ENCODE peak calls at places on chromosomes 16 and 17, in eight cellular contexts. F is GM23338, U is AG04450, H is stomach, Z is kidney epithelial cell, Y is cardiac muscle cell, J is pancreas, V is heart right ventricle. E is an unnamed sample. For H3K27me3, the result is how much of the 10 kb centered on the place peaks cover.

GRCh38 chr17:76538941-76539340 is 903 bp upstream of the PRCD start:
- DNase-seq in F (no peak), U (no peak), H (no peak), Z (no peak), Y (no peak), J (no peak), V (no peak), E (no peak)

GRCh38 chr16:68417711-68418301 is 30.5 kb downstream of the SMPD3 start:
- DNase-seq in F (no peak), U (no peak), H (peak), Z (no peak), Y (no peak), J (peak), V (peak), E (no peak)

GRCh38 chr17:17702821-17703607 is 21.8 kb downstream of the RAI1 start:
- DNase-seq in F (peak), U (no peak), H (no peak), Z (no peak), Y (no peak), J (no peak), V (peak), E (no peak)

GRCh38 chr17:34566873-34567272 is 12.5 kb upstream of the TMEM132E start:
- DNase-seq in F (no peak), U (no peak), H (no peak), Z (no peak), Y (no peak), J (no peak), V (no peak), E (no peak)

GRCh38 chr17:13851889-13852288 is 217.4 kb upstream of the COX10 start:
- DNase-seq in F (no peak), U (no peak), H (no peak), Z (no peak), Y (no peak), J (no peak), V (no peak), E (no peak)

GRCh38 chr16:88346680-88347505 is 35.9 kb upstream of the ZNF469 start:
- DNase-seq in F (no peak), U (no peak), H (no peak), Z (no peak), Y (no peak), J (peak), V (no peak), E (no peak)

GRCh38 chr17:18261659-18262058 is 1.2 kb downstream of the MIEF2 start:
- DNase-seq in F (no peak), U (no peak), H (no peak), Z (no peak), Y (no peak), J (no peak), V (no peak), E (no peak)

GRCh38 chr16:1906846-1907165 is 11.4 kb downstream of the HS3ST6 start:
- DNase-seq in F (no peak), U (no peak), H (no peak), Z (no peak), Y (no peak), J (no peak), V (no peak), E (no peak)

GRCh38 chr17:80082403-80083135 is 18.8 kb upstream of the GAA start:
- DNase-seq in F (peak), U (peak), H (peak), Z (no peak), Y (peak), J (peak), V (no peak), E (peak)

GRCh38 chr17:37047631-37048104 is 98.9 kb downstream of the AATF start:
- DNase-seq in F (peak), U (peak), H (peak), Z (peak), Y (peak), J (peak), V (peak), E (peak)

GRCh38 chr16:19166500-19166899 is 1.5 kb upstream of the SYT17 start:
- DNase-seq in F (no peak), U (no peak), H (no peak), Z (no peak), Y (no peak), J (no peak), V (no peak), E (peak)

GRCh38 chr17:80786470-80786869 is 205.2 kb upstream of the CHMP6 start:
- DNase-seq in F (no peak), U (no peak), H (no peak), Z (no peak), Y (no peak), J (peak), V (no peak), E (no peak)

GRCh38 chr17:14302421-14303099 is 1.7 kb downstream of the HS3ST3B1 start:
- DNase-seq in F (peak), U (peak), H (peak), Z (no peak), Y (peak), J (peak), V (peak), E (peak)

GRCh38 chr16:777826-778225 is 10.4 kb downstream of the RPUSD1 start:
- DNase-seq in F (no peak), U (no peak), H (no peak), Z (no peak), Y (peak), J (no peak), V (no peak), E (no peak)

GRCh38 chr16:66262253-66263167 is 104.0 kb upstream of the CDH5 start:
- DNase-seq in F (no peak), U (no peak), H (no peak), Z (no peak), Y (no peak), J (no peak), V (peak), E (peak)

GRCh38 chr17:73705594-73705993 is 61.3 kb upstream of the SDK2 start:
- DNase-seq in F (no peak), U (no peak), H (no peak), Z (no peak), Y (no peak), J (no peak), V (no peak), E (no peak)

GRCh38 chr16:761580-761979 is 1.0 kb downstream of the MSLN start:
- DNase-seq in F (no peak), U (no peak), H (no peak), Z (no peak), Y (no peak), J (no peak), V (no peak), E (no peak)

GRCh38 chr17:1126801-1127550 is 52.8 kb downstream of the ABR start:
- DNase-seq in F (no peak), U (no peak), H (no peak), Z (no peak), Y (no peak), J (no peak), V (no peak), E (no peak)

GRCh38 chr16:48235556-48236136 is 8.5 kb upstream of the LONP2 start:
- DNase-seq in F (no peak), U (no peak), H (no peak), Z (no peak), Y (no peak), J (no peak), V (no peak), E (no peak)

GRCh38 chr17:59607817-59608403 is 11.8 kb upstream of the CLTC start:
- DNase-seq in F (peak), U (no peak), H (no peak), Z (no peak), Y (peak), J (no peak), V (no peak), E (peak)

GRCh38 chr17:61926831-61927210 is 961 bp downstream of the INTS2 start:
- DNase-seq in F (no peak), U (peak), H (no peak), Z (no peak), Y (no peak), J (no peak), V (no peak), E (no peak)

GRCh38 chr17:52025231-52025630 is 133.3 kb downstream of the CA10 start:
- DNase-seq in F (no peak), U (no peak), H (no peak), Z (no peak), Y (no peak), J (no peak), V (no peak), E (no peak)

GRCh38 chr16:70573451-70574121 is 50.0 kb downstream of the SF3B3 start:
- DNase-seq in F (peak), U (peak), H (no peak), Z (peak), Y (no peak), J (no peak), V (peak), E (no peak)

GRCh38 chr17:66466933-66467367 is 164.5 kb downstream of the PRKCA start:
- DNase-seq in F (peak), U (peak), H (no peak), Z (peak), Y (peak), J (no peak), V (no peak), E (no peak)

GRCh38 chr16:1674751-1675664 is 3.1 kb upstream of the JPT2 start:
- DNase-seq in F (no peak), U (peak), H (no peak), Z (no peak), Y (no peak), J (no peak), V (no peak), E (no peak)

GRCh38 chr16:49439050-49439449 is 65.4 kb downstream of the C16orf78 start:
- DNase-seq in F (no peak), U (no peak), H (no peak), Z (no peak), Y (no peak), J (no peak), V (no peak), E (no peak)

GRCh38 chr16:79466111-79466510 is 134.4 kb downstream of the MAF start:
- DNase-seq in F (no peak), U (no peak), H (no peak), Z (no peak), Y (no peak), J (no peak), V (no peak), E (no peak)

GRCh38 chr16:28258571-28258970 is 33.8 kb upstream of the SBK1 start:
- DNase-seq in F (peak), U (no peak), H (peak), Z (no peak), Y (peak), J (peak), V (peak), E (peak)

GRCh38 chr16:67357561-67357960 is 30.9 kb downstream of the LRRC36 start:
- DNase-seq in F (no peak), U (no peak), H (no peak), Z (no peak), Y (no peak), J (no peak), V (no peak), E (no peak)

GRCh38 chr17:77409282-77410161 is 268.8 kb downstream of the SEC14L1 start:
- DNase-seq in F (peak), U (no peak), H (peak), Z (no peak), Y (peak), J (no peak), V (peak), E (no peak)

DNA sequence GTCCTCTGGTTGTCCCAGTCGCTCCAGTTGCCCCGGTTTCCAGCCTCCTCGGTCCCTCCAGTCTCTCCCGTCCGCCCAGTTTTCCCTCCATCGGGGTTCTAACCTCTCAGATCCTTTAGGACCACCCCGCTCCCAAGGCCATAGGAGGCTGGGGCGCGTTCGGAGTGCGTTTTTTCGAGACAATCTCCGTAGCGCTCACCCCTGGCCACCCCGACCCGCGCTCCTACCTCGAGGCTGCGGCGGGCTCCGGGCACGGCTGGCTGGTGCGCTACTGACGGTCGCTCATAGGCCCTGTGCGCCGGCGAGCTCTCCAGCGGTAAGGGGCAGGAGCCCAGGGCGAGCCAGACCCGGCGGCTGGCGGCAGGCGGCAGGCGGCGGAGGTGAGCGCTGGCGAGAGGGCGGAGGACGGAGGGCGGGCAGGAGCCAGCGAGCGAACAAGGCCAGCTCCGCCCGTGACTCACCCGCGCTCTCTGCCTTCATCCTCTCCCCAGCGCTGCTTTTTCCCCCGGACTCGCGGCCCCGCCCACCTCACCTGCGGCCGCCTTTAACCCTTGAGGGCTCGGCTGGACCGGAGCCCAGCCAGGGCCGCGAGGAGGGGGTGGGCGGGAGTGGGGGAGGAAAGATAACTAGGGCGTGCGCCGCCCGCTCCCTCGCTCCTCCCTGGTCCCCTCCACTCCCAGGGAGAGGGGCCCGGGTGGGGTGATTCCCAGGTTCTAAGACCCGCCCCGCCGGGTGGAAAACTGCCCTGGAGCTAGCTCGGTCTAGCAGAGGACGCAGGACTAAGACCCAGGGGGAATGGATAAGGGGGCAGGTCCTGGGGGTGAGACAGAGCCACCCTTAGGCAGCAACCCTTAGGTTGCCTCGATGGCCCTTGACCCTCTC is at the start of gene SP6:
- DNase-seq in F (peak), U (no peak), H (peak), Z (peak), Y (peak), J (peak), V (peak), E (peak)
- H3K4me3 ChIP-seq in F (peak), U (peak), H (peak), Z (peak), Y (peak), J (no peak), V (peak), E (peak)

DNA sequence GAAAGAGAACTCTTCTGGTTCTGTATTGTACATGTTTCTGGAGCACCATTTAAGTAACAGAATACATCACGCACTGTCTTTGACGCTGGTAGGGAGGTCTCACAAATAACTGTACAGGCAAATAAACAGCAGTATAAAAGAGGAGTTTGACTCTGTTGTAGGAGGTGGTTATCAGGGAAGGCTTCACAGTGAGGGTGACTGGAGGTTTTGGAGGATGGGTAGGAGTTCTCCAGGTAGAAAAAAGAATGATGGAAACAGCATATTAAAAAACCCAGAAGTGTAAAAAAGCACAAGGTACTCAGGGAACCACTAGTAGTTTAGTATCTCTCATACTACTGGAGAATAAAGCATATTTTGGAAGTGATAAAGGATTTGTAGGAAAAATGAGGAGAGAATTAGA is 2.7 kb upstream of the SLC6A2 start:
- DNase-seq in F (no peak), U (no peak), H (no peak), Z (no peak), Y (no peak), J (no peak), V (no peak), E (no peak)
- H3K27me3 ChIP-seq in F (half or more), U (under half), H (under half), Z (under half), Y (half or more), J (under half), V (half or more), E (under half)

DNA sequence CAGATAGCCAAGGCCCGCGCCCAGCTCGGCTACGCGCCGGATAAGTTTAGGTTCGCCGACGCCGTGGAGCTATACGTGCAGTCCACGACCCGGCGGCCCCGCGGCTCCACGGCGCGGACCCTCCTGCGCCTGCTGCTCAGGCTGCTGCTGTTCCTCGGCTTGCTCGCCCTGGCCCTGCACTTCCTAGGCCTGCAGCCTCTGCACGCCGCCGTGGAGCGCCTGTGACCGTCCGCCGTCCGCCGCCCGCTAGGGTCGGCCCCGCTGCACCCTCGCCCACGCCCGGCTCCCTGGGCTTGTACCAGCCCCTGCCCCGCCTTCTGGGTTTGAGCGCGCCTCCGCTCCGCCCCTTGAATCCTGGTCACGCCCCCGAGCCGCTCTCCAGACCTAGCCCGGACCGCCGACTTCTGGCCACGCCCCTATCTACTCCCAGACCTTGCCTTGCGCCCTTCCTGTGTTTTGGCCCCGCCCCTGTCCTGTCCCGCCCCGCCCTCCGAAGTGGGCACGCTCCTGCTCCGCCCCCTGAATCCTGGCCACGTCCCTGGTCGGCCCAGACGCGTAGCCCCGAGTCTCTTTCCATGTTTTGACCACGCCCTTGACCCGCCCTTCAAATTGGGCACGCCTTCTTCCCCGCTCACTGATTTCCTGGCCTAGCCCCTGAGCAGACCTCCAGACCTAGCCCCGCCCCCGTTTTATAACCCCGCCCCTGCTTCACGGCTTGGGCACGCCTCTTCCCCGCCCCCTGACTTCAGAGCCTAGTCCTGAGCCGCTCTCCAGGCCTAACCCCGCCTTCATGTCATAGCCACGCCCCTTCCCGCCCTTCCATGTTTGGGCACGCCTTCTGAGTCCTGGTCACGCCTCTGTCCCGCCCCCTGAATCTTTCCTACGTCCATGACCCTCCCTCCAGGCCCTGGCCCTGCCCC is 15.6 kb upstream of the EEF2K start:
- DNase-seq in F (peak), U (peak), H (peak), Z (peak), Y (peak), J (peak), V (peak), E (peak)
- TF ChIP-seq CTCF in F (no peak), U (no peak), H (no peak), Z (no peak), Y (no peak), J (no peak), V (no peak), E (no peak)

GRCh38 chr16:90020838-90021382 is 1.7 kb upstream of the DBNDD1 start:
- DNase-seq in F (no peak), U (peak), H (no peak), Z (no peak), Y (peak), J (no peak), V (no peak), E (no peak)
- H3K4me3 ChIP-seq in F (peak), U (no peak), H (no peak), Z (no peak), Y (no peak), J (no peak), V (no peak), E (no peak)

GRCh38 chr17:48625502-48626201 is 506 bp downstream of the HOXB9 start:
- DNase-seq in F (peak), U (no peak), H (peak), Z (no peak), Y (no peak), J (peak), V (no peak), E (peak)
- H3K27me3 ChIP-seq in F (half or more), U (half or more), H (half or more), Z (under half), Y (half or more), J (under half), V (half or more), E (half or more)

DNA sequence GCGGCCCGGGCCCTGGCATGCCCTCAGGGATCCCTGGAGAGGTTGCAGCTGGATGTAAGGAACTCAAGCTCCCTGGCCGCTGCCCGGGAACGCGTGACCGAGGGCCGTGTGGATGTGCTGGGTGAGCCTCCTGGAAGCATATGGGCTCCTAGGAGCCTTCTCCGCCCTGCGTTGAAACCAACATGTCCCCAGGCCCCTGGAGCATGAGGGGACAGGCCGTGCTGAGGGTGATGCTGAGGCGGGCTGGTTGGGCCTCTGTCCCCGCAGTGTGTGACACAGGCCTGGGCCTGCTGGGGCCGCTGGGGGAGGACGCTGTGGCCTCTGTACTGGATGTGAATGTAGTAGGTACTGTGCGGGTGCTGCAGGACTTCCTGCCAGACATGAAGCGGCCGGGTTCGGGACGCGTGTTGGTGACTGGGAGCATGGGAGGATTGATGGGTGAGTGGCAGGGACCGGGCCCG is 5.7 kb upstream of the HSD17B1 start:
- DNase-seq in F (no peak), U (no peak), H (no peak), Z (no peak), Y (no peak), J (no peak), V (no peak), E (no peak)
- TF ChIP-seq CTCF in F (no peak), U (no peak), H (no peak), Z (no peak), Y (no peak), J (no peak), V (no peak), E (no peak)